ENCODE peak calls at places on chromosome X, in seven cellular contexts. M, V, W, X, O, L and S are unnamed samples.

GRCh38 chrX:107718156-107718621 is 57.4 kb downstream of the TSC22D3 start:
- DNase-seq in X (peak; percentile 58), W (no peak), O (peak; percentile 67), L (peak; percentile 76), M (peak; percentile 86), V (no peak), S (no peak)

GRCh38 chrX:150408561-150408960 is 45.4 kb downstream of the MAMLD1 start:
- DNase-seq in X (no peak), V (no peak), W (no peak), L (no peak), M (no peak), O (no peak), S (no peak)

GRCh38 chrX:74286950-74287349 is 17.0 kb upstream of the ZCCHC13 start:
- DNase-seq in O (no peak), V (no peak), X (peak; percentile 37), L (no peak), M (no peak), W (no peak), S (no peak)

GRCh38 chrX:70132244-70132643 is 1.0 kb upstream of the IGBP1 start:
- DNase-seq in L (peak; percentile 35), M (no peak), X (no peak), W (no peak), V (no peak), O (no peak), S (no peak)

GRCh38 chrX:68947882-68948605 is 119.2 kb downstream of the EFNB1 start:
- DNase-seq in L (no peak), O (no peak), W (no peak), M (no peak), X (no peak), V (no peak), S (no peak)

GRCh38 chrX:85303544-85303943 is 59.8 kb downstream of the ZNF711 start:
- DNase-seq in M (no peak), O (no peak), V (no peak), L (peak; percentile 45), X (no peak), W (no peak), S (no peak)

GRCh38 chrX:136584545-136584944 is 52.5 kb downstream of the VGLL1 start:
- DNase-seq in O (no peak), L (no peak), X (no peak), W (no peak), M (no peak), V (no peak), S (no peak)

GRCh38 chrX:68872171-68872570 is 43.4 kb downstream of the EFNB1 start:
- DNase-seq in O (no peak), V (no peak), X (no peak), M (no peak), W (no peak), L (no peak), S (no peak)

GRCh38 chrX:44400588-44400987 is 57.1 kb upstream of the EFHC2 start:
- DNase-seq in X (peak; percentile 97), L (no peak), V (no peak), W (no peak), O (no peak), M (no peak), S (no peak)

GRCh38 chrX:1185556-1185955 is 26.9 kb downstream of the CRLF2 start:
- DNase-seq in O (no peak), W (no peak), M (no peak), L (no peak), V (no peak), X (no peak), S (no peak)

GRCh38 chrX:29431895-29432294 is 783.5 kb upstream of the MAGEB2 start:
- DNase-seq in O (no peak), V (no peak), M (no peak), W (no peak), X (peak; percentile 23), L (no peak), S (no peak)

DNA sequence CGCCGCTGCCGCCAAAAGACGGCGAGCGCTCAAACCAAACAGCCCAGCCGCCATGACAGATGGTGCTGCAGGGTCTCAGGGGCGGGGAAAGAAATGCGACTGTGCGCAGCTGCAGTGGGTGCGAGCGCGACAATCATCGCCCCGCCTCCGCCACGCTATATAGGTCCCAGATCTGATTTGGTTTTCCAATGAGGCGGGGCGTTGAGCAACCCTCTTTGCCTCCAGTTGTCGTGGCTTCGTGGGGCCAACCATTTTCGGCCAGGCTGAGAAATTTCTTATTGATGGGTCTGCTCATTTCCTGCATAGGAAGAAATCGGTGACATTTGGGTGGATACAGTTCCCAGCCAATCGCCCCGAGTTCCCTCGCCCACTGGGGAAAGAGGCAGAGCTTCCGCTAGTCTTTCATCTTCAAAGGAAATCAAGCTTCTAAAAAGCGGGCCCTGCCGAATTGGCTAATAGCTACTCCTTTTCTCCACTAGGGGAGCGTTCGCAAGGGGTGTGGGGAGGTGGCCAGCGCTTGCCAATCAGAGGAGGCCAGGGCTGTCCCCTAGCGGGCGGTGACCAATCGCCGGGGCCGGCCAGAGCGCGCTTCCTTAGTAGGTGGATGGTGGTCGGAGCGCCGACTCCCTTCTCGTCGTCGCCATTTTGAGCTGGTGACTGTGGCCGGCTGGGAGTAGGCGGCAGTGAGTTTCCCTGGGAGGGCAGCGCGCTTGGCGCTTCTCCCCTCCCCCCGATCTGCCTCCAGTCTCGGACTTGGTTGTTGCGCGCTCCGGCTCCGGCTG is at the start of the genes NDUFB11 and RBM10:
- DNase-seq in V (peak; percentile 96), M (peak; percentile 86), X (peak; percentile 94), O (peak; percentile 86), L (peak; percentile 94), W (peak; percentile 92), S (peak; percentile 94)
- H3K4me3 ChIP-seq in V (peak within 1 kb of the TSS; percentile 65), M (peak within 1 kb of the TSS; percentile 57), X (peak within 1 kb of the TSS; percentile 73), O (peak within 1 kb of the TSS; percentile 79), L (peak within 1 kb of the TSS; percentile 95), W (peak within 1 kb of the TSS; percentile 71), S (peak within 1 kb of the TSS; percentile 83)

GRCh38 chrX:115957862-115958490 is 212.6 kb upstream of the AGTR2 start:
- DNase-seq in W (no peak), X (no peak), L (no peak), M (no peak), V (no peak), O (no peak), S (no peak)

GRCh38 chrX:115960440-115961084 is 210.0 kb upstream of the AGTR2 start:
- DNase-seq in O (no peak), V (no peak), L (no peak), M (no peak), X (no peak), W (no peak), S (no peak)

DNA sequence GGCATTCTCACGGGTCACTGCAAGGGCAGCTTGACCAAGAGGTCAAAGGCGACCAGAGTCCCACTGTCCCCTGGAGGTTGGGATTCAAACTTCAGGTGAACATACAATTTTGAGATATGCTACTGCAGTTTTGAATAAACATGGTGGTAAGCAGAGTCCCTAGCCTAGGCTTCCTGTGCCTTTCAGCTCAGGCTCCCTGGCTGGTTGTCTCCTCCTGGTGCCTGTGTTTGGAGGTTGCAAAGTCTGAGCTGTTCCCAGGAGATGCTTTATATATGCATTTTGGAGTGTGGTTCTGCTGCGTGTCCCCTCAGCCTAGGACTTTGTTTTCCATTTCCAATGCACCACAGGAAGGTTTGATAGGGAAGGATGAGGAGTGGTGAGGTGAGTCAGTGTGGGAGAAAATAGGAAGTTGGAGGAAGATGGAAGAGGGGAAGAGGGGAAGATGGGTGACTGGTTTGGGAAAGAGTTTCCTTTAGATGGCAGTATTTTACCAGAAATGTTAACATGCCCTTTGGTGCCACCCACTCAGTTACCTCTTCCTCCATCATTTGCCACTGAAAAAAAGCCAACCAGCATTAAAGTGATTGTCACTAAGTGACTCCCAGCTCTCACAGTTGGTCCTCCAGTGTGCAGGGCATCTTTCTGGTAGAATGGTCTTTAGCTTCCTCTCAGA is 211.7 kb upstream of the AGTR2 start:
- DNase-seq in W (no peak), M (no peak), X (no peak), L (no peak), V (no peak), O (no peak), S (no peak)
- TF ChIP-seq CTCF in W (no peak), M (no peak), X (no peak), L (no peak), V (no peak), O (no peak), S (peak; percentile 34)

GRCh38 chrX:39174761-39175417 is 373.6 kb downstream of the MID1IP1 start:
- DNase-seq in L (no peak), X (no peak), M (no peak), O (no peak), W (no peak), V (no peak), S (no peak)

GRCh38 chrX:39171686-39172085 is 370.4 kb downstream of the MID1IP1 start:
- DNase-seq in O (no peak), M (no peak), X (no peak), L (no peak), W (no peak), V (no peak), S (no peak)

GRCh38 chrX:39176105-39176504 is 374.8 kb downstream of the MID1IP1 start:
- DNase-seq in W (no peak), O (no peak), X (no peak), L (no peak), M (no peak), V (no peak), S (no peak)

GRCh38 chrX:39170432-39170831 is 369.2 kb downstream of the MID1IP1 start:
- DNase-seq in V (no peak), L (no peak), M (no peak), O (no peak), W (no peak), X (no peak), S (no peak)

GRCh38 chrX:39175418-39176057 is 374.3 kb downstream of the MID1IP1 start:
- DNase-seq in O (no peak), M (no peak), W (no peak), L (no peak), X (no peak), V (no peak), S (no peak)
- H3K27ac ChIP-seq in O (no peak overlapping the region), M (no peak overlapping the region), W (no peak overlapping the region), L (no peak overlapping the region), X (no peak overlapping the region), V (no peak overlapping the region), S (no peak overlapping the region)

GRCh38 chrX:67546496-67547423 is 2.9 kb downstream of the AR start:
- DNase-seq in O (no peak), W (no peak), X (no peak), V (no peak), L (no peak), M (no peak), S (no peak)

GRCh38 chrX:67545772-67546495 is 2.1 kb downstream of the AR start:
- DNase-seq in X (peak; percentile 34), M (no peak), W (peak; percentile 31), O (no peak), L (no peak), V (peak; percentile 60), S (peak; percentile 45)

GRCh38 chrX:67544871-67545771 is 1.3 kb downstream of the AR start:
- DNase-seq in W (peak; percentile 21), O (no peak), M (no peak), V (peak; percentile 65), X (peak; percentile 42), L (no peak), S (no peak)

GRCh38 chrX:67544281-67544680 is 460 bp downstream of the AR start:
- DNase-seq in V (no peak), X (peak; percentile 19), L (no peak), M (no peak), W (peak; percentile 30), O (no peak), S (no peak)

DNA sequence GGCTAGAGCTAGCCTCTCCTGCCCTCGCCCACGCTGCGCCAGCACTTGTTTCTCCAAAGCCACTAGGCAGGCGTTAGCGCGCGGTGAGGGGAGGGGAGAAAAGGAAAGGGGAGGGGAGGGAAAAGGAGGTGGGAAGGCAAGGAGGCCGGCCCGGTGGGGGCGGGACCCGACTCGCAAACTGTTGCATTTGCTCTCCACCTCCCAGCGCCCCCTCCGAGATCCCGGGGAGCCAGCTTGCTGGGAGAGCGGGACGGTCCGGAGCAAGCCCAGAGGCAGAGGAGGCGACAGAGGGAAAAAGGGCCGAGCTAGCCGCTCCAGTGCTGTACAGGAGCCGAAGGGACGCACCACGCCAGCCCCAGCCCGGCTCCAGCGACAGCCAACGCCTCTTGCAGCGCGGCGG is at the start of gene AR:
- DNase-seq in W (peak; percentile 70), M (peak; percentile 35), L (no peak), V (peak; percentile 81), X (peak; percentile 74), O (peak; percentile 15), S (no peak)
- H3K4me3 ChIP-seq in W (peak within 1 kb of the TSS; percentile 48), M (peak within 1 kb of the TSS; percentile 38), L (no peak within 1 kb of the TSS), V (peak within 1 kb of the TSS; percentile 57), X (peak within 1 kb of the TSS; percentile 68), O (peak within 1 kb of the TSS; percentile 59), S (peak within 1 kb of the TSS; percentile 39)